ENCODE peak calls at places on chromosomes 4 and X, in five cellular contexts. J is RWPE1; F is AG04450; O is IMR-90; D is effector memory CD4-positive, alpha-beta T cell. I is an unnamed sample.
A peak's percentile ranks its signal among the peaks of the same experiment; 100 is the strongest.

GRCh38 chr4:73872331-73873108 is 3.3 kb downstream of the CXCL1 start:
- DNase-seq in J (no peak), F (no peak), D (no peak), O (no peak), I (no peak)

GRCh38 chr4:175453456-175453855 is 358.6 kb downstream of the GPM6A start:
- DNase-seq in D (no peak), J (no peak), F (no peak), O (no peak), I (no peak)

GRCh38 chr4:182880387-182881356 is 36.5 kb downstream of the DCTD start:
- DNase-seq in D (no peak), O (peak; percentile 11), F (no peak), J (peak; percentile 41), I (no peak)

GRCh38 chrX:36462142-36462541 is 542.6 kb downstream of the CFAP47 start:
- DNase-seq in F (no peak), O (no peak), D (no peak), J (no peak), I (no peak)

GRCh38 chr4:3407171-3407771 is 34.5 kb upstream of the HGFAC start:
- DNase-seq in O (no peak), J (no peak), F (no peak), D (no peak), I (no peak)

GRCh38 chr4:28010543-28011235 is 1150.0 kb downstream of the STIM2 start:
- DNase-seq in O (peak; percentile 56), D (no peak), J (no peak), F (no peak), I (no peak)

GRCh38 chrX:137684591-137684990 is 118.7 kb downstream of the ZIC3 start:
- DNase-seq in O (no peak), F (no peak), J (no peak), D (no peak), I (no peak)

GRCh38 chr4:128123036-128123435 is 61.9 kb downstream of the LARP1B start:
- DNase-seq in F (no peak), O (no peak), J (no peak), D (no peak), I (no peak)

GRCh38 chrX:151762802-151763201 is 28.3 kb downstream of the CNGA2 start:
- DNase-seq in F (no peak), O (no peak), J (no peak), D (no peak), I (no peak)

GRCh38 chr4:180156684-180157083 is 2086.5 kb upstream of the TENM3 start:
- DNase-seq in J (no peak), D (no peak), F (no peak), O (no peak), I (no peak)

GRCh38 chrX:68307767-68308166 is 125.5 kb downstream of the OPHN1 start:
- DNase-seq in D (no peak), F (peak; percentile 30), O (peak; percentile 75), J (peak; percentile 56), I (no peak)

GRCh38 chr4:13484749-13485345 is 707 bp upstream of the RAB28 start:
- DNase-seq in J (no peak), F (no peak), D (no peak), O (peak; percentile 58), I (no peak)

GRCh38 chr4:157143365-157143764 is 67.4 kb downstream of the GLRB start:
- DNase-seq in J (no peak), F (no peak), O (no peak), D (no peak), I (no peak)

GRCh38 chr4:176277162-176277904 is 8.3 kb upstream of the ASB5 start:
- DNase-seq in D (no peak), O (peak; percentile 71), J (peak; percentile 75), F (peak; percentile 43), I (peak; percentile 28)

GRCh38 chr4:40311811-40312346 is 23.3 kb upstream of the CHRNA9 start:
- DNase-seq in F (no peak), D (no peak), O (no peak), J (no peak), I (no peak)

GRCh38 chrX:153061732-153062131 is 5.5 kb downstream of the PNMA3 start:
- DNase-seq in O (peak; percentile 55), D (no peak), F (no peak), J (peak; percentile 38), I (no peak)

GRCh38 chr4:190020790-190021717 is 6.0 kb downstream of the FRG2 start:
- DNase-seq in J (peak; percentile 86), O (peak; percentile 29), F (no peak), D (no peak), I (no peak)

GRCh38 chr4:22483551-22483981 is 32.3 kb downstream of the ADGRA3 start:
- DNase-seq in D (no peak), F (peak; percentile 70), O (peak; percentile 90), J (peak; percentile 77), I (no peak)

GRCh38 chr4:141302926-141303325 is 82.2 kb downstream of the ZNF330 start:
- DNase-seq in J (no peak), F (no peak), O (no peak), D (no peak), I (no peak)

GRCh38 chrX:110212299-110212698 is 105.6 kb downstream of the AMMECR1 start:
- DNase-seq in D (no peak), F (no peak), J (no peak), O (peak; percentile 10), I (no peak)

GRCh38 chrX:3603026-3603661 is 110.3 kb downstream of the PRKX start:
- DNase-seq in F (no peak), J (no peak), O (no peak), D (no peak), I (no peak)

GRCh38 chrX:38806054-38806389 is 4.8 kb downstream of the MID1IP1 start:
- DNase-seq in O (no peak), J (peak; percentile 15), F (no peak), D (no peak), I (no peak)

GRCh38 chr4:11608992-11609391 is 180.3 kb upstream of the HS3ST1 start:
- DNase-seq in D (no peak), F (no peak), O (no peak), J (no peak), I (no peak)

GRCh38 chr4:136687118-136687517 is 845.2 kb downstream of the PCDH18 start:
- DNase-seq in J (no peak), D (no peak), O (no peak), F (no peak), I (no peak)

GRCh38 chr4:100079264-100079663 is 111.0 kb downstream of the DDIT4L start:
- DNase-seq in O (no peak), F (no peak), J (no peak), D (no peak), I (no peak)

GRCh38 chrX:124395145-124395858 is 48.9 kb downstream of the SH2D1A start:
- DNase-seq in D (no peak), J (no peak), F (no peak), O (no peak), I (no peak)

GRCh38 chr4:23922535-23923115 is 32.8 kb upstream of the PPARGC1A start:
- DNase-seq in D (no peak), J (no peak), O (no peak), F (no peak), I (no peak)

GRCh38 chr4:20487446-20487845 is 212.8 kb upstream of the PACRGL start:
- DNase-seq in O (no peak), D (no peak), J (no peak), F (no peak), I (no peak)

GRCh38 chr4:97500423-97500822 is 642.9 kb downstream of the STPG2 start:
- DNase-seq in J (no peak), F (no peak), D (no peak), O (no peak), I (no peak)
- H3K27ac ChIP-seq in J (no peak overlapping the region), F (no peak overlapping the region), D (no peak overlapping the region), O (no peak overlapping the region), I (no peak overlapping the region)

DNA sequence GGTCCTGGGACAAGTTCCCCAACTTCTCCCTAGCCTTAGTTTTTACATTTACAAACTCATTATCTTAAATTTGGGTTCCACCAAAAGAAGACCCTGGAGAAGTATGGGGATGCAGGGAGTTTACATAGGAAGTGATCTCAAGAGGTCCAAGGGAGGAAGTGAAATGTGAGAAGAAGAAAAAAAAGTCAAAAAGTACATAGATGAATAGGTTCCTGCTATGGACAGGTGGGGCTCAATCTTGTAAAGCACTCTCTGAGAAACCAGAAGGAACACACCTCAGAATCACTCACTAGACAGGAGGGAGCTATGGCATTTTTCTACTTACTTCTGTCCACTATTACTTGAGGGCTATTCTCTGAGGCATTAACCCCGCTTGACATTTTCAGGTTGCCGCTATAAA is 56.6 kb downstream of the ARHGAP6 start:
- DNase-seq in F (no peak), D (no peak), O (no peak), J (no peak), I (no peak)
- H3K27ac ChIP-seq in F (no peak overlapping the region), D (no peak overlapping the region), O (no peak overlapping the region), J (no peak overlapping the region), I (no peak overlapping the region)

GRCh38 chrX:103215768-103216085 is 819 bp downstream of the BEX4 start:
- DNase-seq in F (no peak), J (no peak), D (no peak), O (no peak), I (no peak)

GRCh38 chrX:103210056-103210455 is 4.9 kb upstream of the BEX4 start:
- DNase-seq in O (no peak), F (no peak), D (no peak), J (no peak), I (no peak)

GRCh38 chrX:103211012-103211715 is 3.7 kb upstream of the BEX4 start:
- DNase-seq in D (peak; percentile 12), J (peak; percentile 15), O (peak; percentile 34), F (no peak), I (no peak)

GRCh38 chrX:103212749-103213457 is 2.0 kb upstream of the BEX4 start:
- DNase-seq in J (no peak), D (no peak), O (no peak), F (no peak), I (no peak)

GRCh38 chrX:103215037-103215767 is at the start of gene BEX4:
- DNase-seq in O (peak; percentile 41), F (no peak), J (peak; percentile 56), D (peak; percentile 74), I (peak; percentile 90)
- H3K27ac ChIP-seq in O (no peak within 1 kb of the TSS), F (no peak within 1 kb of the TSS), J (no peak within 1 kb of the TSS), D (peak within 1 kb of the TSS; percentile 69), I (peak within 1 kb of the TSS; percentile 89)

GRCh38 chrX:41335590-41336331 is 1.8 kb downstream of the DDX3X start:
- DNase-seq in F (no peak), D (no peak), O (peak; percentile 80), J (no peak), I (no peak)

GRCh38 chrX:41336447-41336846 is 2.5 kb downstream of the DDX3X start:
- DNase-seq in J (no peak), D (no peak), O (no peak), F (no peak), I (no peak)

GRCh38 chrX:41339148-41339547 is 5.2 kb downstream of the DDX3X start:
- DNase-seq in J (no peak), D (no peak), O (no peak), F (no peak), I (no peak)

GRCh38 chrX:41338422-41338821 is 4.5 kb downstream of the DDX3X start:
- DNase-seq in O (no peak), D (no peak), J (no peak), F (no peak), I (no peak)

DNA sequence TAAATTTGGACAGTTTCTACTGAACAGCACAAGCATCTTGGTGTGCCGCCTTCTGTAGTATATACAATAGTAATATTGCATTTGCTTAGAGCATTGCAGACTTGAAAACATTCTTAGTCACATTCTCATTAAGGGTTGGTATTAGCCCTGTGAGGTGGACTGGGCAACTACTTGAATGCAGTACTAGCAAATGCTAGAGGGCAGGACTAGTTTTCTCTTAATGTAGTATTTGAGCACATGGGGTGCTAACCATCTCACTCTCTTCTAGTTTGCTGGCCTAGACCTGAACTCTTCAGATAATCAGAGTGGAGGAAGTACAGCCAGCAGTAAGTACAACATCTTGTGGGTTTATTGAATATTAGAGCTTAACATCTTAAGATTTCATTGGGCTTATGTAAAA is 3.2 kb downstream of the DDX3X start:
- DNase-seq in J (no peak), D (no peak), F (no peak), O (peak; percentile 7), I (no peak)
- H3K27ac ChIP-seq in J (no peak overlapping the region), D (peak overlapping the region; percentile 34), F (no peak overlapping the region), O (no peak overlapping the region), I (no peak overlapping the region)

I was measured in caudate nucleus.